ENCODE peak calls at places on chromosomes 4 and X, in ten cellular contexts. U is GM23338, K is lower leg skin, Z is mucosa of descending colon, E is choroid plexus epithelial cell, P is fibroblast of pulmonary artery, S is Karpas-422, I is breast epithelium, A is stomach, L is body of pancreas. V is an unnamed sample.
A peak's percentile ranks its signal among the peaks of the same experiment; 100 is the strongest.

GRCh38 chr4:89253306-89253705 is 54.3 kb downstream of the GPRIN3 start:
- DNase-seq in U (no peak), K (no peak), Z (no peak), E (no peak), P (no peak), S (no peak), I (no peak), A (no peak), L (no peak), V (no peak)

GRCh38 chrX:5176766-5177165 is 1051.9 kb downstream of the NLGN4X start:
- DNase-seq in U (no peak), K (no peak), Z (no peak), E (no peak), P (no peak), S (no peak), I (no peak), A (no peak), L (no peak), V (no peak)

GRCh38 chr4:20809796-20810195 is 109.5 kb downstream of the PACRGL start:
- DNase-seq in U (peak; percentile 37), K (no peak), Z (no peak), E (no peak), P (no peak), S (no peak), I (peak; percentile 29), A (no peak), L (peak; percentile 55), V (peak; percentile 86)

GRCh38 chr4:24141836-24142235 is 252.0 kb upstream of the PPARGC1A start:
- DNase-seq in U (no peak), K (no peak), Z (no peak), E (no peak), P (no peak), S (no peak), I (no peak), A (no peak), L (no peak), V (no peak)

GRCh38 chr4:92198711-92199110 is 105.1 kb upstream of the GRID2 start:
- DNase-seq in U (no peak), K (no peak), Z (no peak), E (peak; percentile 67), P (peak; percentile 60), S (no peak), I (no peak), A (no peak), L (no peak), V (no peak)

GRCh38 chr4:28378109-28378830 is 1517.6 kb downstream of the STIM2 start:
- DNase-seq in U (peak; percentile 68), K (no peak), Z (no peak), E (peak; percentile 12), P (no peak), S (no peak), I (no peak), A (no peak), L (no peak), V (no peak)

GRCh38 chr4:8547108-8547911 is 32.9 kb upstream of the GPR78 start:
- DNase-seq in U (peak; percentile 91), K (peak; percentile 65), Z (no peak), E (peak; percentile 60), P (peak; percentile 24), S (peak; percentile 76), I (no peak), A (no peak), L (peak; percentile 54), V (peak; percentile 90)

GRCh38 chrX:123959281-123960063 is 2.0 kb upstream of the STAG2 start:
- DNase-seq in U (peak; percentile 19), K (peak; percentile 91), Z (peak; percentile 61), E (peak; percentile 38), P (peak; percentile 35), S (no peak), I (peak; percentile 42), A (peak; percentile 49), L (peak; percentile 48), V (no peak)

GRCh38 chrX:53440631-53441517 is 6.7 kb upstream of the HSD17B10 start:
- DNase-seq in U (peak; percentile 30), K (peak; percentile 97), Z (peak; percentile 75), E (peak; percentile 24), P (peak; percentile 68), S (no peak), I (peak; percentile 59), A (peak; percentile 53), L (peak; percentile 71), V (peak; percentile 63)

GRCh38 chrX:53441531-53442321 is 7.6 kb upstream of the HSD17B10 start:
- DNase-seq in U (peak; percentile 78), K (peak; percentile 93), Z (peak; percentile 90), E (peak; percentile 67), P (peak; percentile 58), S (peak; percentile 88), I (peak; percentile 64), A (peak; percentile 84), L (peak; percentile 90), V (peak; percentile 75)

GRCh38 chrX:53438832-53439230 is 4.7 kb upstream of the HSD17B10 start:
- DNase-seq in U (no peak), K (no peak), Z (no peak), E (no peak), P (no peak), S (no peak), I (no peak), A (no peak), L (no peak), V (no peak)

GRCh38 chrX:53440101-53440500 is 5.9 kb upstream of the HSD17B10 start:
- DNase-seq in U (no peak), K (no peak), Z (no peak), E (no peak), P (no peak), S (no peak), I (no peak), A (no peak), L (no peak), V (no peak)

DNA sequence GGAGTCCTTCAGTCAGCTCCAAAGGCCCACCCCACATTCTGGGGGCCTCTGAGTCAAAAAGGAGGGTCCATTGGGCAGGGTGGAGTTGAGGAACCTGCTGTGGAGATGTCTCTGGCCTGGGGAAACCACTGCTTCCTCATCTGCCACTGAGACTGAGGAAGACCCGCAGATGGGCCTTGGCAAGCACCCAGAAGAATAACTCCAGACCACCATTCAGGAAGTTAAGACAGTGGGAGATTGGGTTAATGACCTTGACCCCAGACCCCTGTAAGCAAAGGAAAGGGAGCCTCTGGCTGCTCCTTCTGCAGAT is 8.1 kb upstream of the HSD17B10 start:
- DNase-seq in U (no peak), K (no peak), Z (no peak), E (no peak), P (no peak), S (no peak), I (no peak), A (no peak), L (no peak), V (no peak)
- H3K4me3 ChIP-seq in U (peak overlapping the region; percentile 63), K (no peak overlapping the region), Z (no peak overlapping the region), E (no peak overlapping the region), P (no peak overlapping the region), S (peak overlapping the region; percentile 64), I (no peak overlapping the region), A (no peak overlapping the region), L (no peak overlapping the region), V (no peak overlapping the region)

GRCh38 chr4:39977489-39978377 is at the start of gene PDS5A:
- DNase-seq in U (peak; percentile 94), K (peak; percentile 96), Z (peak; percentile 93), E (peak; percentile 89), P (peak; percentile 88), S (peak; percentile 97), I (peak; percentile 80), A (peak; percentile 91), L (peak; percentile 88), V (peak; percentile 83)

GRCh38 chr4:39978378-39978775 is 666 bp upstream of the PDS5A start:
- DNase-seq in U (no peak), K (no peak), Z (no peak), E (no peak), P (no peak), S (no peak), I (no peak), A (no peak), L (no peak), V (no peak)

GRCh38 chr4:39976945-39977488 is 694 bp downstream of the PDS5A start:
- DNase-seq in U (peak; percentile 19), K (peak; percentile 90), Z (peak; percentile 76), E (peak; percentile 19), P (peak; percentile 37), S (peak; percentile 76), I (peak; percentile 18), A (peak; percentile 29), L (peak; percentile 32), V (no peak)

GRCh38 chr4:39976141-39976944 is 1.4 kb downstream of the PDS5A start:
- DNase-seq in U (peak; percentile 95), K (peak; percentile 89), Z (peak; percentile 78), E (peak; percentile 87), P (peak; percentile 85), S (peak; percentile 86), I (peak; percentile 59), A (peak; percentile 71), L (peak; percentile 74), V (peak; percentile 58)

GRCh38 chr4:39975488-39976089 is 2.1 kb downstream of the PDS5A start:
- DNase-seq in U (no peak), K (no peak), Z (no peak), E (peak; percentile 90), P (peak; percentile 48), S (peak; percentile 73), I (no peak), A (no peak), L (no peak), V (no peak)
- H3K4me3 ChIP-seq in U (peak overlapping the region; percentile 93), K (no peak overlapping the region), Z (no peak overlapping the region), E (peak overlapping the region; percentile 89), P (peak overlapping the region; percentile 88), S (peak overlapping the region; percentile 97), I (peak overlapping the region; percentile 97), A (peak overlapping the region; percentile 90), L (no peak overlapping the region), V (peak overlapping the region; percentile 96)

DNA sequence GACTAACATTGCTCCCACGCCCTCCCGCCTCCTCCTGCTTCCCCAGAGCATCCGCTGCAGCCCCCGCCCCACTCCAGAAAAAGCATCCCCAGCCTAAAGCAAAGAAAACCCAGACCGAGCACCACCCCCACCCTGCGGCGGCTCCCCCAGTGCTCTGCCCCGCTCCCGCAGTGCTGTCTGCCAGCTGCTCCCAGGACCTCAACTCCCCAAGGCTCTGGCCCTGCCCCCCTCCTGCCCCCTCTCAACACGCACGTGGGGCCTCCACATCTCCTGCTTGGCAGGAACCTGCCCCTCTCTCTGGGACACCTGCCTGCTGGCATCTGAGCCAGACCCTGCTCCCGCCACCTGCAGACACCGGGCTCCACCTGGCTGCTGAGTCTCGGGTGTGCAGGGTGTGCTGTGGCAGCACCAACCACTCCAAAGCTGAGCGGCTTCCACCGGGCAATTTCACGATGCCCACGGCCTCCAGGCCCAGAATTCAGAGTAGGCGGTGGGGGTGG is 79.4 kb downstream of the FAM53A start:
- DNase-seq in U (no peak), K (no peak), Z (peak; percentile 67), E (no peak), P (no peak), S (peak; percentile 47), I (no peak), A (peak; percentile 58), L (no peak), V (peak; percentile 61)
- H3K4me3 ChIP-seq in U (no peak overlapping the region), K (no peak overlapping the region), Z (no peak overlapping the region), E (no peak overlapping the region), P (no peak overlapping the region), S (no peak overlapping the region), I (no peak overlapping the region), A (no peak overlapping the region), L (no peak overlapping the region), V (no peak overlapping the region)

DNA sequence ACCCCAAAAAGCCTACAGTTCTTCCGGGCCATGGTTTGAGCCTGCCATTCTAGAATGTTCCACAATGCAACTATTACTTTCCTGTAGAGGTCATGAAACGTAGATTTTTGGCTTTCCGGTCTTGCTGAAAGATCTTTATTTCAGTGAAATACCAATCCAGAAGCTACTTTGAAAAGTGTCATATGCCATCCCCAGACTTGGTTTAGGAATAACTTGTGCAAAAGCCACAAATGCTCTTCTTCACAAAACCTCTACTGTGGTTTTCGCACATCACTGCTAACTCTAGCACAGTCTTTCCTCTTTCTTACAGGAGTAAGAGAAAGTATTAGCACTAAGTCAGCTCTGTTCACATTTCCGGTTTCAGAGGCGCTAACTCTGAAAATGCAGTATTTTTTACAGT is 12.7 kb upstream of the CD40LG start:
- DNase-seq in U (no peak), K (no peak), Z (no peak), E (no peak), P (no peak), S (no peak), I (no peak), A (no peak), L (no peak), V (no peak)
- H3K4me3 ChIP-seq in U (no peak overlapping the region), K (no peak overlapping the region), Z (no peak overlapping the region), E (no peak overlapping the region), P (no peak overlapping the region), S (no peak overlapping the region), I (no peak overlapping the region), A (no peak overlapping the region), L (no peak overlapping the region), V (no peak overlapping the region)

V was measured in RWPE2.